ENCODE peak calls at places on chromosomes 3 and 15, in seven cellular contexts. Z is cardiac muscle cell, R is AG04450, Q is IMR-90, P is H1, K is astrocyte of the spinal cord, L is uterus. Y is an unnamed sample.

GRCh38 chr3:193783166-193783896 is 190.3 kb downstream of the OPA1 start:
- DNase-seq in Z (peak), L (no peak), P (no peak), Q (no peak), K (no peak), R (no peak), Y (peak)

GRCh38 chr3:165505657-165506056 is 309.5 kb upstream of the SLITRK3 start:
- DNase-seq in Q (no peak), K (no peak), R (no peak), L (no peak), P (no peak), Z (no peak), Y (no peak)

GRCh38 chr3:161274691-161275298 is 53.7 kb downstream of the NMD3 start:
- DNase-seq in K (peak), R (peak), Z (peak), Q (peak), P (peak), L (no peak), Y (peak)

GRCh38 chr3:31710123-31710841 is 177.6 kb downstream of the STT3B start:
- DNase-seq in Z (no peak), Q (peak), R (no peak), P (no peak), L (no peak), K (no peak), Y (no peak)

GRCh38 chr15:36826948-36827347 is 247.5 kb downstream of the CDIN1 start:
- DNase-seq in Q (no peak), R (no peak), P (no peak), Z (no peak), K (no peak), L (no peak), Y (no peak)

GRCh38 chr3:28191363-28191762 is 50.1 kb upstream of the CMC1 start:
- DNase-seq in Q (no peak), L (no peak), K (no peak), P (no peak), Z (no peak), R (no peak), Y (no peak)

GRCh38 chr3:31934018-31934417 is 47.0 kb downstream of the OSBPL10 start:
- DNase-seq in R (no peak), Q (no peak), Z (peak), P (no peak), K (no peak), L (no peak), Y (no peak)

GRCh38 chr3:42884324-42884723 is 8.6 kb upstream of the CYP8B1 start:
- DNase-seq in R (no peak), L (no peak), K (no peak), Q (no peak), Z (no peak), P (no peak), Y (no peak)

GRCh38 chr3:196419386-196419785 is 12.8 kb downstream of the UBXN7 start:
- DNase-seq in L (no peak), P (no peak), K (no peak), R (no peak), Z (no peak), Q (no peak), Y (no peak)

GRCh38 chr3:189712906-189713483 is 81.8 kb downstream of the TP63 start:
- DNase-seq in Z (no peak), R (no peak), P (no peak), L (no peak), Q (peak), K (no peak), Y (no peak)

GRCh38 chr15:77859491-77860060 is 217.9 kb downstream of the TBC1D2B start:
- DNase-seq in K (no peak), P (no peak), R (no peak), L (no peak), Z (no peak), Q (no peak), Y (no peak)

GRCh38 chr3:138594150-138594934 is at the start of gene CEP70:
- DNase-seq in P (peak), R (peak), Q (peak), Z (peak), L (peak), K (peak), Y (peak)

DNA sequence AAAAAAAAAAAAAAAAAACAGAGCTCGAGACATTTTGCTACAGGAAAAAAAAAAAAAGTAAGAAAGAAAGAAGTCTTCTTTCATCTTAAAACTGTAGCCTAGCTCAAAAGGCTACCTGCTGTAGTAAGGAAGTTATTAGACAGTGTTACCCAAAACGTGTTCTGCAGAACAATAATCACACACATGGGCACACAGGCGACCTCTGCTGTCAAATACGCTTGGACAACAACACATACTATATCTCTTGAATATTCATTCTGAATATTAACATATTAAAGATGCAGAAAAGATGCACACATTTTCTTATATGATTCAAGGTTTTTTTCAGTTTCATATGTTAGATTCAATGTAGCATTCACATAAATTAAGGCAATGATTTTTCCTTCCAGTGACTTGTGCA is 215.8 kb downstream of the ROBO1 start:
- DNase-seq in Z (no peak), Q (no peak), K (no peak), P (no peak), R (no peak), L (no peak), Y (no peak)
- TF ChIP-seq CTCF in Z (no peak), Q (no peak), K (no peak), P (no peak), R (no peak), L (no peak), Y (no peak)

GRCh38 chr3:124217542-124217941 is 225.6 kb upstream of the ROPN1 start:
- DNase-seq in P (peak), K (peak), Z (peak), L (peak), R (peak), Q (peak), Y (peak)
- H3K4me3 ChIP-seq in P (no peak), K (no peak), Z (no peak), L (no peak), R (no peak), Q (no peak), Y (no peak)

DNA sequence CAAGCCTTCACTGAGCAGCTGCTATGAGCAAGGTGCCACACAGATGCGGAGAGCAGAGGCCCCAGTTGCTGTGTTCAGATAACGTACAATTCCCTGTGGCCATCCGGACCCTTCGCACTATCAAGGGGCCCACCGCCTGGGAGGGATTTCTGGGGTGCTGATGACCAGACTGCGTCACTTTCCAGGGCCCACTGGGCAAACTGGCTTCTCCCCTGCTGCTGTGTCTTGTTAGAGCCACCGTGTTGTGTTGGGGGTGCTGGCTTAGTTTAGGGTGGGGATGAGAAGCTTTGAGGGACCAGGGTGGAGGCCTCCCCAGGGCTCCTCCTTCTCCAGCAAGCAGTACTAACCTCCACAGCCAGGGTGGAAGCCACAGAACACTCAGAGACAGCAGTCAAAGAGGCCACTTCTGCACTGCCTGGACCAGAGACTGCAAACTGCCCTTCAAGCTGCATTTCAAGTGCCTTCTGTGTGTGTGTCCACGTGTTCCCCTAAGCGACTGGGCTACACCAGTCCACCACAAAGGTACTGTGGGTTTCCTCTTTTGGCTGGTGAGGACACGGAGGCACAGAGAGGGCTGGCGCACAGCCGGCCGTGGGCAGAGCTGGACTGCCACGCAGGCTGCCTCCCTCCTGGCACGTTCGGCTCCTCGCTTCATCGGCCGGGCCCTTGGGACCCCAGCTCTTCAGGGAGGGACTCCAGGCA is 61.1 kb downstream of the MGLL start:
- DNase-seq in Q (no peak), K (no peak), R (no peak), L (no peak), Z (no peak), P (no peak), Y (no peak)
- TF ChIP-seq CTCF in Q (no peak), K (peak), R (no peak), L (no peak), Z (no peak), P (no peak), Y (no peak)

DNA sequence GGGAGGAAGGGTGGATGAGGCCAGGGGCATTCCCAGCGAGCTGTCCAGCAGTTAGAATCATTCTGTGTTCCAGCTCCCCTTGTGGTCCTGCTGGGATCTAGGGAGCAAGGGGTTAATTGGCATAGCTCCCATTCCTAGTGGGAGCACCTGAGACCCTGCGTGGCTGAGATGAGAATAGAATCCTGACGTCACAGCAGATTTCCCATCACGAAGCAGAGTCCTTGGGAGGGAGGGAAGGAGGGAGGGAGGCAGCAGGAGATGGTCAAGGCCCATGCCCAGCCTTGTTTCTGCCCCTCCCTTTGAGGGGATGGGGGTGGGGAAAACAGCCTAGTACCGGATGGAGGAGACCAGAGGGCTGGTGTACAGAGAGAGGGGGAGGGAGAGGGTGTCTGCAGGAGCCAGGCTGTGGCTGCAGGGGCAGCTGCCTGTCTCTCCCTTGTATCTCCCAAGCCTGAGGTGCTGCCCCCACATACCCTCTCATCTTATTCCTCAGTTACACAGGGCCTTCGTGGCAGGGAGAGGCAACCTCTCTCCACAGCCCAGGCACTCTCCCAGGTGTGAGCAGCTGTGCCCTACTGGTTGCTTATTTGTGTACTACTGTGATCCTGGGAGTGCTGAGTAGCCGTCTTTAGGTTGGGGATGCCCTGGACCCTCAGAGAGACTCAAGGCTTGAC is 5.4 kb downstream of the TYRO3 start:
- DNase-seq in Z (peak), K (peak), R (no peak), L (peak), P (peak), Q (no peak), Y (no peak)
- H3K4me3 ChIP-seq in Z (no peak), K (no peak), R (no peak), L (no peak), P (no peak), Q (no peak), Y (no peak)

DNA sequence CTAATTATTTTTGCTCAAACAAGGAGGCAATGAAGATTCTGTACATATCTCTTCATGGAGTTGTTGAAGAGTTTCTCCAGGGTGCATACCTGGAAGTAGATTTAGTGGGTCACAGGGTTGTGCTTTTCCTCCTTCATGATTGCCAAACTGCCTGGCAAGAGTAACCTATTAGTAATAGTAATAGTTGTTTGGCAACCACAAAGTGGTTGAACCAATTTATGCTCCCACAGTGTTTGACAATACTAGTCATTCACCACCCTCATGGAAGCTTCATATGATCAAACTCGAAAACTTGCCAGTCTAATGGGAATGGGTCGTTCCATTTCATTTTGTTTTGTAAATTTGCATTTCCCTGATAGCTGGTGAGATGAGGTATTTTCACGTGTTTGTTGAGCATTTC is 57.8 kb downstream of the TLE3 start:
- DNase-seq in P (no peak), Z (no peak), Q (no peak), L (no peak), K (no peak), R (no peak), Y (no peak)
- TF ChIP-seq CTCF in P (no peak), Z (no peak), Q (no peak), L (no peak), K (no peak), R (no peak), Y (no peak)

Y was measured in fibroblast of the aortic adventitia.